ENCODE peak calls at places on chromosomes 7 and 10, in four cellular contexts. One of them, this sample, is unnamed.

GRCh38 chr10:35639651-35640311 is 2.3 kb downstream of the FZD8 start:
- DNase-seq in upper lobe of left lung: no peak
- DNase-seq in HCT116: no peak
- DNase-seq in esophagus muscularis mucosa: no peak
- DNase-seq in this sample: peak; percentile 20

GRCh38 chr7:82172896-82173295 is 270.7 kb downstream of the CACNA2D1 start:
- DNase-seq in upper lobe of left lung: no peak
- DNase-seq in HCT116: no peak
- DNase-seq in esophagus muscularis mucosa: no peak
- DNase-seq in this sample: no peak

GRCh38 chr7:68224041-68224534 is 1227.5 kb downstream of the TYW1 start:
- DNase-seq in upper lobe of left lung: no peak
- DNase-seq in HCT116: no peak
- DNase-seq in esophagus muscularis mucosa: no peak
- DNase-seq in this sample: peak; percentile 33

GRCh38 chr10:131946880-131947279 is 34.8 kb downstream of the BNIP3 start:
- DNase-seq in upper lobe of left lung: no peak
- DNase-seq in HCT116: no peak
- DNase-seq in esophagus muscularis mucosa: no peak
- DNase-seq in this sample: no peak

GRCh38 chr10:21020545-21020944 is 123.4 kb upstream of the NEBL start:
- DNase-seq in upper lobe of left lung: no peak
- DNase-seq in HCT116: peak; percentile 19
- DNase-seq in esophagus muscularis mucosa: no peak
- DNase-seq in this sample: no peak

GRCh38 chr7:95794917-95795515 is 22.7 kb downstream of the DYNC1I1 start:
- DNase-seq in upper lobe of left lung: no peak
- DNase-seq in HCT116: peak; percentile 43
- DNase-seq in esophagus muscularis mucosa: no peak
- DNase-seq in this sample: no peak

GRCh38 chr7:45691155-45691656 is 117.0 kb downstream of the ADCY1 start:
- DNase-seq in upper lobe of left lung: peak; percentile 7
- DNase-seq in HCT116: no peak
- DNase-seq in esophagus muscularis mucosa: peak; percentile 62
- DNase-seq in this sample: peak; percentile 51

GRCh38 chr7:42125321-42125720 is 111.7 kb downstream of the GLI3 start:
- DNase-seq in upper lobe of left lung: no peak
- DNase-seq in HCT116: no peak
- DNase-seq in esophagus muscularis mucosa: no peak
- DNase-seq in this sample: no peak

GRCh38 chr10:87646920-87647319 is 12.8 kb upstream of the PAPSS2 start:
- DNase-seq in upper lobe of left lung: no peak
- DNase-seq in HCT116: no peak
- DNase-seq in esophagus muscularis mucosa: no peak
- DNase-seq in this sample: no peak

GRCh38 chr10:133031541-133032125 is 56.1 kb upstream of the ADGRA1 start:
- DNase-seq in upper lobe of left lung: no peak
- DNase-seq in HCT116: no peak
- DNase-seq in esophagus muscularis mucosa: no peak
- DNase-seq in this sample: no peak

GRCh38 chr10:23448802-23449570 is 10.1 kb downstream of the OTUD1 start:
- DNase-seq in upper lobe of left lung: no peak
- DNase-seq in HCT116: no peak
- DNase-seq in esophagus muscularis mucosa: no peak
- DNase-seq in this sample: no peak

GRCh38 chr7:131607291-131608111 is 51.1 kb upstream of the PODXL start:
- DNase-seq in upper lobe of left lung: no peak
- DNase-seq in HCT116: no peak
- DNase-seq in esophagus muscularis mucosa: no peak
- DNase-seq in this sample: no peak

GRCh38 chr10:18400201-18400910 is 251.0 kb downstream of the NSUN6 start:
- DNase-seq in upper lobe of left lung: no peak
- DNase-seq in HCT116: no peak
- DNase-seq in esophagus muscularis mucosa: no peak
- DNase-seq in this sample: no peak

GRCh38 chr10:43906470-43906869 is 257.8 kb upstream of the ZNF32 start:
- DNase-seq in upper lobe of left lung: no peak
- DNase-seq in HCT116: no peak
- DNase-seq in esophagus muscularis mucosa: peak; percentile 90
- DNase-seq in this sample: no peak

GRCh38 chr7:47441796-47442744 is 139.8 kb downstream of the TNS3 start:
- DNase-seq in upper lobe of left lung: no peak
- DNase-seq in HCT116: no peak
- DNase-seq in esophagus muscularis mucosa: no peak
- DNase-seq in this sample: no peak

GRCh38 chr7:137804819-137805218 is 42.0 kb downstream of the DGKI start:
- DNase-seq in upper lobe of left lung: no peak
- DNase-seq in HCT116: no peak
- DNase-seq in esophagus muscularis mucosa: no peak
- DNase-seq in this sample: no peak

GRCh38 chr10:102312683-102313082 is 67.4 kb downstream of the GBF1 start:
- DNase-seq in upper lobe of left lung: no peak
- DNase-seq in HCT116: no peak
- DNase-seq in esophagus muscularis mucosa: no peak
- DNase-seq in this sample: no peak

GRCh38 chr7:34315032-34315431 is 343.0 kb upstream of the NPSR1 start:
- DNase-seq in upper lobe of left lung: no peak
- DNase-seq in HCT116: no peak
- DNase-seq in esophagus muscularis mucosa: no peak
- DNase-seq in this sample: no peak

GRCh38 chr7:94087664-94088352 is 83.7 kb upstream of the BET1 start:
- DNase-seq in upper lobe of left lung: no peak
- DNase-seq in HCT116: peak; percentile 54
- DNase-seq in esophagus muscularis mucosa: no peak
- DNase-seq in this sample: peak; percentile 36

GRCh38 chr10:4201866-4202825 is 417.1 kb upstream of the KLF6 start:
- DNase-seq in upper lobe of left lung: no peak
- DNase-seq in HCT116: no peak
- DNase-seq in esophagus muscularis mucosa: no peak
- DNase-seq in this sample: no peak

GRCh38 chr7:69962856-69963149 is 364.5 kb downstream of the AUTS2 start:
- DNase-seq in upper lobe of left lung: peak; percentile 22
- DNase-seq in HCT116: no peak
- DNase-seq in esophagus muscularis mucosa: no peak
- DNase-seq in this sample: no peak

GRCh38 chr7:50793115-50793946 is 10.6 kb upstream of the GRB10 start:
- DNase-seq in upper lobe of left lung: peak; percentile 64
- DNase-seq in HCT116: no peak
- DNase-seq in esophagus muscularis mucosa: no peak
- DNase-seq in this sample: peak; percentile 65
- H3K4me3 ChIP-seq in upper lobe of left lung: peak overlapping the region; percentile 79
- H3K4me3 ChIP-seq in HCT116: peak overlapping the region; percentile 61
- H3K4me3 ChIP-seq in esophagus muscularis mucosa: peak overlapping the region; percentile 94
- H3K4me3 ChIP-seq in this sample: peak overlapping the region; percentile 60

GRCh38 chr10:97715259-97715874 is 1.8 kb downstream of the MARVELD1 start:
- DNase-seq in upper lobe of left lung: no peak
- DNase-seq in HCT116: no peak
- DNase-seq in esophagus muscularis mucosa: peak; percentile 90
- DNase-seq in this sample: no peak

GRCh38 chr10:97714401-97715258 is 1.1 kb downstream of the MARVELD1 start:
- DNase-seq in upper lobe of left lung: peak; percentile 56
- DNase-seq in HCT116: no peak
- DNase-seq in esophagus muscularis mucosa: peak; percentile 96
- DNase-seq in this sample: peak; percentile 85

GRCh38 chr10:97713828-97714400 is 384 bp downstream of the MARVELD1 start:
- DNase-seq in upper lobe of left lung: peak; percentile 76
- DNase-seq in HCT116: no peak
- DNase-seq in esophagus muscularis mucosa: peak; percentile 93
- DNase-seq in this sample: peak; percentile 63

GRCh38 chr10:97711640-97712267 is 1.8 kb upstream of the MARVELD1 start:
- DNase-seq in upper lobe of left lung: no peak
- DNase-seq in HCT116: no peak
- DNase-seq in esophagus muscularis mucosa: peak; percentile 90
- DNase-seq in this sample: no peak

GRCh38 chr10:97713351-97713827 is at the start of gene MARVELD1:
- DNase-seq in upper lobe of left lung: peak; percentile 42
- DNase-seq in HCT116: no peak
- DNase-seq in esophagus muscularis mucosa: peak; percentile 94
- DNase-seq in this sample: peak; percentile 58
- TF ChIP-seq POLR2AphosphoS5 in upper lobe of left lung: peak; percentile 10
- TF ChIP-seq POLR2AphosphoS5 in HCT116: peak; percentile 95
- TF ChIP-seq POLR2AphosphoS5 in esophagus muscularis mucosa: peak; percentile 88
- TF ChIP-seq POLR2AphosphoS5 in this sample: peak; percentile 46

GRCh38 chr10:119291223-119291900 is 84.0 kb downstream of the GRK5 start:
- DNase-seq in upper lobe of left lung: no peak
- DNase-seq in HCT116: no peak
- DNase-seq in esophagus muscularis mucosa: no peak
- DNase-seq in this sample: no peak

GRCh38 chr10:119290301-119291036 is 83.1 kb downstream of the GRK5 start:
- DNase-seq in upper lobe of left lung: no peak
- DNase-seq in HCT116: no peak
- DNase-seq in esophagus muscularis mucosa: no peak
- DNase-seq in this sample: no peak

GRCh38 chr10:119289227-119289925 is 82.0 kb downstream of the GRK5 start:
- DNase-seq in upper lobe of left lung: no peak
- DNase-seq in HCT116: no peak
- DNase-seq in esophagus muscularis mucosa: no peak
- DNase-seq in this sample: no peak

GRCh38 chr10:119293368-119293767 is 86.0 kb downstream of the GRK5 start:
- DNase-seq in upper lobe of left lung: no peak
- DNase-seq in HCT116: no peak
- DNase-seq in esophagus muscularis mucosa: no peak
- DNase-seq in this sample: no peak

DNA sequence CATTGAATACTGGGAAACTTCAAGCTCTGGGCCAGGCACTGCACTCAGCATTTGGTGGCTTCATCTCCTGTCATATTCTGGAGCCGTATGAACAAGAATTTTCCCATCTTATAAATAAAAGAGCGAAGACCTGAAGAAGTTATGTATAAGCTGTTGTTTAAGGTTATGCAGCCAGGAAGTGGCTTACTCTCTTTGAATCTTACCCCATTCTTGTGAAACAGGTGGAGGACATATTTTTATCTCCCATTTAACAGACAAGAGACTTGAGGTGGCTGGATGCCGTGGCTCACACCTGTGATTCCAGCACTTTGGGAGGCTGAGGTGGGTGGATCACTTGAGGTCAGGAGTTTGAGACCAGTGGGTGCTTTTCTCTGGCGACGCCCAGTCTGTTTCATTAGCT is 85.6 kb downstream of the GRK5 start:
- DNase-seq in upper lobe of left lung: no peak
- DNase-seq in HCT116: no peak
- DNase-seq in esophagus muscularis mucosa: no peak
- DNase-seq in this sample: no peak
- H3K4me1 ChIP-seq in upper lobe of left lung: peaks cover 45% of the 10 kb centered on the region
- H3K4me1 ChIP-seq in HCT116: peaks cover 9% of the 10 kb centered on the region
- H3K4me1 ChIP-seq in esophagus muscularis mucosa: peaks cover 40% of the 10 kb centered on the region
- H3K4me1 ChIP-seq in this sample: peaks cover 3% of the 10 kb centered on the region

GRCh38 chr7:2978403-2978802 is 65.3 kb downstream of the CARD11 start:
- DNase-seq in upper lobe of left lung: peak; percentile 89
- DNase-seq in HCT116: no peak
- DNase-seq in esophagus muscularis mucosa: no peak
- DNase-seq in this sample: peak; percentile 72
- H3K4me3 ChIP-seq in upper lobe of left lung: peak overlapping the region; percentile 6
- H3K4me3 ChIP-seq in HCT116: no peak overlapping the region
- H3K4me3 ChIP-seq in esophagus muscularis mucosa: no peak overlapping the region
- H3K4me3 ChIP-seq in this sample: no peak overlapping the region

GRCh38 chr7:120842131-120842621 is 15.8 kb downstream of the TSPAN12 start:
- DNase-seq in upper lobe of left lung: no peak
- DNase-seq in HCT116: no peak
- DNase-seq in esophagus muscularis mucosa: no peak
- DNase-seq in this sample: peak; percentile 43
- TF ChIP-seq POLR2AphosphoS5 in upper lobe of left lung: no peak
- TF ChIP-seq POLR2AphosphoS5 in HCT116: no peak
- TF ChIP-seq POLR2AphosphoS5 in esophagus muscularis mucosa: no peak
- TF ChIP-seq POLR2AphosphoS5 in this sample: peak; percentile 77

DNA sequence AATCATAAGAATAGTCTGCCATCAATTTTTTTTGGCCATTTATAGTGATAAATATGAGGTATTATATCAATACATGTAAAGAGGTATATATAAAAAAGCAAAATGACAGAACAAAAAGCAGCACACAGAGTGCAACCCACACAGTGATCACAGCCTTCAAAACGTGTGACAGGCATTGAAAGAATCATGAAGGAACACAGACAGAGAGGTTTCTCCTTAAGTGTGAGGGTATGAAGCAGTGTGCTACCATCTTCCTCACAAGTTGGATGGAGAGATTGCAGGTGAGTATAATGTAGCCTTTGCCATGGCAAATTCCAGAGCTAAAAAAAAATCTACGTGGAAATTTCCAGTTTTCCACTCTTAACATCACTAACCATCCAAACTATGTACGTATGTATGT is 19.6 kb upstream of the EPC1 start:
- DNase-seq in upper lobe of left lung: no peak
- DNase-seq in HCT116: no peak
- DNase-seq in esophagus muscularis mucosa: no peak
- DNase-seq in this sample: no peak
- H3K4me1 ChIP-seq in upper lobe of left lung: peaks cover 4% of the 10 kb centered on the region
- H3K4me1 ChIP-seq in HCT116: no peaks in the 10 kb centered on the region
- H3K4me1 ChIP-seq in esophagus muscularis mucosa: peaks cover 50% of the 10 kb centered on the region
- H3K4me1 ChIP-seq in this sample: no peaks in the 10 kb centered on the region

GRCh38 chr10:26385443-26385842 is 52.7 kb upstream of the APBB1IP start:
- DNase-seq in upper lobe of left lung: no peak
- DNase-seq in HCT116: no peak
- DNase-seq in esophagus muscularis mucosa: no peak
- DNase-seq in this sample: no peak

GRCh38 chr10:26391701-26392695 is 46.1 kb upstream of the APBB1IP start:
- DNase-seq in upper lobe of left lung: peak; percentile 38
- DNase-seq in HCT116: no peak
- DNase-seq in esophagus muscularis mucosa: no peak
- DNase-seq in this sample: no peak

GRCh38 chr10:26386800-26387199 is 51.3 kb upstream of the APBB1IP start:
- DNase-seq in upper lobe of left lung: no peak
- DNase-seq in HCT116: no peak
- DNase-seq in esophagus muscularis mucosa: no peak
- DNase-seq in this sample: no peak

GRCh38 chr10:26384600-26384999 is 53.5 kb upstream of the APBB1IP start:
- DNase-seq in upper lobe of left lung: no peak
- DNase-seq in HCT116: no peak
- DNase-seq in esophagus muscularis mucosa: no peak
- DNase-seq in this sample: no peak

DNA sequence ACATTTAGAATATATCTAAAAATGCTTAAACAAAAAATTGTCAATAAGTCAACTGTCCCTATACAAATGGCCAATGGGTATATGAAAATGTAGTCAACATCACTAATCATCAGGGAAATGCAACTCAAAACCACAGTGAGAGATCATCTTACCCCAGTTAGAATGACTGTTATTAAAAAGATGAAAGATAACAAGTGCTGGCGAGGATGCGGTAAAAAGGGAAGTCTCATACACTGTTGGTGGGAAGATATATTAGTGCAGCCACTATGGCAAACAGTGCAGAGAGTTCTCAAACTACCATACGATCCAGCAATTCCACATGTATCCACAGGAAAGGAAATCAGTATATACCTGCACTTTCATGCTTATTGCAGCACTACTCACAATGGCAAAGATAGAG is 48.6 kb upstream of the APBB1IP start:
- DNase-seq in upper lobe of left lung: no peak
- DNase-seq in HCT116: no peak
- DNase-seq in esophagus muscularis mucosa: no peak
- DNase-seq in this sample: no peak
- H3K4me3 ChIP-seq in upper lobe of left lung: no peak overlapping the region
- H3K4me3 ChIP-seq in HCT116: no peak overlapping the region
- H3K4me3 ChIP-seq in esophagus muscularis mucosa: no peak overlapping the region
- H3K4me3 ChIP-seq in this sample: no peak overlapping the region